ENCODE peak calls at places on chromosomes 7 and 10, in eight cellular contexts. T is body of pancreas, E is adrenal gland, L is fibroblast of lung, H is heart right ventricle, B is IMR-90, M is kidney epithelial cell, U is OCI-LY7. G is an unnamed sample. For H3K36me3, the result is how much of the 10 kb centered on the place peaks cover.

GRCh38 chr7:96093435-96093834 is 228.5 kb downstream of the SLC25A13 start:
- DNase-seq in B (peak), U (no peak), M (peak), L (peak), E (peak), H (no peak), T (no peak), G (peak)

GRCh38 chr10:112973046-112973445 is 23.0 kb downstream of the TCF7L2 start:
- DNase-seq in B (no peak), L (no peak), H (no peak), M (no peak), T (no peak), U (no peak), E (no peak), G (no peak)

GRCh38 chr7:43071604-43072003 is 40.8 kb upstream of the HECW1 start:
- DNase-seq in L (peak), U (peak), B (peak), E (no peak), M (no peak), H (no peak), T (no peak), G (no peak)

GRCh38 chr10:47361293-47361692 is 13.1 kb downstream of the RBP3 start:
- DNase-seq in T (no peak), B (peak), U (peak), L (peak), E (peak), H (peak), M (no peak), G (no peak)

GRCh38 chr7:100506356-100506930 is 22.7 kb downstream of the NYAP1 start:
- DNase-seq in E (no peak), T (no peak), L (no peak), B (no peak), U (no peak), H (no peak), M (no peak), G (no peak)

GRCh38 chr7:41451826-41452225 is 251.1 kb downstream of the INHBA start:
- DNase-seq in M (no peak), U (no peak), T (no peak), E (no peak), L (peak), B (peak), H (no peak), G (no peak)

GRCh38 chr7:133698127-133698526 is 429.0 kb upstream of the LRGUK start:
- DNase-seq in U (no peak), M (no peak), B (peak), H (no peak), E (no peak), L (peak), T (no peak), G (no peak)

GRCh38 chr7:29287366-29287765 is 92.8 kb downstream of the CHN2 start:
- DNase-seq in E (no peak), U (no peak), H (no peak), L (peak), M (peak), T (peak), B (peak), G (no peak)

GRCh38 chr7:82729172-82730030 is 285.8 kb upstream of the CACNA2D1 start:
- DNase-seq in L (peak), E (no peak), H (no peak), M (peak), T (no peak), U (peak), B (peak), G (no peak)

GRCh38 chr7:22732556-22733126 is 5.6 kb downstream of the IL6 start:
- DNase-seq in M (no peak), H (no peak), L (peak), E (no peak), T (no peak), U (peak), B (peak), G (no peak)

GRCh38 chr10:61313460-61313859 is 139.7 kb downstream of the TMEM26 start:
- DNase-seq in H (no peak), M (no peak), E (peak), T (no peak), L (peak), U (no peak), B (peak), G (no peak)

GRCh38 chr10:110802551-110803238 is 69.0 kb upstream of the PDCD4 start:
- DNase-seq in E (peak), U (peak), H (peak), L (peak), M (peak), B (peak), T (peak), G (peak)

GRCh38 chr7:107113866-107114265 is 54.9 kb upstream of the HBP1 start:
- DNase-seq in B (no peak), L (no peak), T (no peak), U (no peak), H (no peak), M (no peak), E (no peak), G (no peak)

GRCh38 chr7:73852500-73852899 is 8.5 kb upstream of the TMEM270 start:
- DNase-seq in L (no peak), H (no peak), M (no peak), T (no peak), U (no peak), E (no peak), B (no peak), G (no peak)

GRCh38 chr7:120583835-120584586 is 273.9 kb downstream of the TSPAN12 start:
- DNase-seq in H (no peak), U (no peak), M (peak), E (no peak), T (no peak), L (peak), B (peak), G (peak)

GRCh38 chr7:102093599-102094001 is 193.1 kb upstream of the SH2B2 start:
- DNase-seq in L (no peak), B (no peak), E (no peak), T (no peak), U (no peak), M (no peak), H (no peak), G (peak)

GRCh38 chr10:30784896-30785605 is 155.5 kb upstream of the LYZL2 start:
- DNase-seq in U (no peak), L (peak), M (no peak), E (peak), B (peak), T (peak), H (peak), G (no peak)

GRCh38 chr10:72084094-72084459 is 4.3 kb downstream of the SPOCK2 start:
- DNase-seq in E (peak), U (peak), T (no peak), H (no peak), L (no peak), M (no peak), B (no peak), G (no peak)

GRCh38 chr7:66877577-66878300 is 43.3 kb upstream of the TMEM248 start:
- DNase-seq in T (no peak), M (no peak), E (no peak), H (no peak), B (peak), U (peak), L (peak), G (peak)

GRCh38 chr7:76129836-76130235 is 71.9 kb upstream of the SRRM3 start:
- DNase-seq in T (no peak), H (no peak), M (no peak), L (no peak), U (no peak), E (no peak), B (no peak), G (no peak)

GRCh38 chr7:151202836-151203235 is 7.5 kb downstream of the H2BK1 start:
- DNase-seq in T (no peak), H (no peak), E (no peak), U (no peak), M (no peak), B (no peak), L (no peak), G (no peak)

GRCh38 chr10:131240691-131241090 is 70.8 kb downstream of the TCERG1L start:
- DNase-seq in E (no peak), H (no peak), L (no peak), B (no peak), M (no peak), U (no peak), T (no peak), G (no peak)

GRCh38 chr10:29736325-29737208 is 101.8 kb upstream of the SVIL start:
- DNase-seq in B (peak), H (peak), M (no peak), T (peak), U (no peak), L (peak), E (peak), G (no peak)

GRCh38 chr7:151717415-151717814 is 159.5 kb downstream of the PRKAG2 start:
- DNase-seq in U (no peak), H (no peak), L (no peak), E (no peak), M (no peak), B (no peak), T (peak), G (no peak)

GRCh38 chr7:19519443-19519977 is 189.3 kb downstream of the POLR1F start:
- DNase-seq in B (no peak), E (no peak), T (no peak), H (peak), U (no peak), L (no peak), M (no peak), G (no peak)

GRCh38 chr7:101138149-101138870 is 11.4 kb downstream of the SERPINE1 start:
- DNase-seq in H (peak), L (peak), T (peak), E (peak), M (peak), B (peak), U (peak), G (peak)

GRCh38 chr10:126504051-126504760 is 115.9 kb upstream of the ADAM12 start:
- DNase-seq in E (peak), T (peak), B (peak), M (no peak), U (peak), L (peak), H (no peak), G (peak)

GRCh38 chr10:91632671-91633550 is at the start of gene PPP1R3C:
- DNase-seq in U (no peak), B (peak), T (peak), M (peak), H (peak), L (peak), E (peak), G (peak)

GRCh38 chr7:71625534-71625933 is 493.6 kb downstream of the GALNT17 start:
- DNase-seq in T (no peak), E (no peak), M (no peak), L (no peak), U (no peak), H (no peak), B (no peak), G (no peak)

GRCh38 chr10:69685426-69685801 is 55.4 kb downstream of the FAM241B start:
- DNase-seq in M (no peak), H (no peak), L (no peak), U (no peak), B (no peak), E (no peak), T (no peak), G (no peak)

GRCh38 chr7:24381919-24382505 is 98.0 kb downstream of the NPY start:
- DNase-seq in H (no peak), M (no peak), L (peak), B (no peak), E (no peak), U (peak), T (no peak), G (no peak)

GRCh38 chr7:84294907-84295455 is 100.4 kb upstream of the SEMA3A start:
- DNase-seq in H (no peak), B (no peak), U (no peak), L (no peak), T (no peak), E (no peak), M (no peak), G (no peak)

GRCh38 chr10:62491597-62491996 is 117.4 kb downstream of the ZNF365 start:
- DNase-seq in T (no peak), M (no peak), H (no peak), E (no peak), B (no peak), U (no peak), L (no peak), G (no peak)

DNA sequence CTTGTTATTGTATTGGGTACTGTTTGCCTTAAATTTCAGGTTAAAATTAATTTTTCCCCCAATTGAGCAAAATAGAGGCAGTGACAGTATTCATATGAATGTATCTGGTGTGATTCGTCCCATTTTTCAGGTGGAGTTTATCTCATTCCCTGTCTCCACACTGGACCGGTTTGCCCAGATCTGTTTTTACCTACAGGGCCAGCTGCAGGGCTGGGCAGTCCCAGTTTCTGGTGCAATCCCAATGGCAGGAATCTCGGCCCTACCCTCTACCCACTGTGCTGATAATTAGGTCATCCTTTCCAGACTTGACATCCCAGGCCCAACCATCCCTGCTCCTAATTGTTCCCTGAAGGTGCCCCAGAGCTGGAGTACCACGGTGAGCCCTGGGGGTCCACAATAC is 49.8 kb upstream of the NFE2L3 start:
- DNase-seq in T (no peak), U (no peak), E (no peak), H (no peak), B (no peak), L (no peak), M (no peak), G (no peak)
- H3K4me3 ChIP-seq in T (no peak), U (peak), E (no peak), H (peak), B (no peak), L (no peak), M (no peak), G (no peak)

DNA sequence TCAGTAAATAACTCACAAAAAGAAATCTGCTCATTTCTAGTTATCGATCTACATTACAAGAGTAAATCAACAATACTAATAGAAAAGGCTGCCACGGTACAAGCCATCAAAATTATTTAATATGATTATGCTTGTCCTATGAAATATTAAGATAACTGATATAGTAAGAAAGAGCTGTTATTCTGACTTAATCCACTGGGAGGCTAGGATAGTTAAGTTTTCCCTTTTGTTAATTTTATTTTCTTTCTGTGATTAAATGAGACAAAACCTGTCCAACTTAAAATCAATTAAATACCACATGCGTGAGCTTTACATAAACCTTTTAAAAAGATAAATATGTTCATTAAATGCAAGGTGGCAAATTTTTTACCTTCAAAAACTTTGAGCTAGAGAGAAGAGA is 114.8 kb downstream of the LMBR1 start:
- DNase-seq in T (no peak), H (no peak), L (peak), U (no peak), B (no peak), E (no peak), M (no peak), G (no peak)
- TF ChIP-seq CTCF in T (no peak), H (no peak), L (peak), U (peak), B (peak), E (no peak), M (no peak), G (peak)

GRCh38 chr10:79293841-79294705 is 53.2 kb upstream of the PPIF start:
- DNase-seq in L (peak), T (no peak), B (peak), H (no peak), M (peak), U (no peak), E (peak), G (no peak)

GRCh38 chr10:79298403-79299244 is 48.6 kb upstream of the PPIF start:
- DNase-seq in U (no peak), M (peak), B (peak), E (peak), T (no peak), L (peak), H (no peak), G (peak)

GRCh38 chr10:79292789-79293746 is 54.2 kb upstream of the PPIF start:
- DNase-seq in U (peak), L (no peak), B (no peak), H (no peak), E (no peak), T (no peak), M (no peak), G (no peak)

GRCh38 chr10:79296431-79296830 is 50.8 kb upstream of the PPIF start:
- DNase-seq in M (no peak), L (no peak), E (no peak), H (no peak), T (no peak), U (no peak), B (no peak), G (no peak)

GRCh38 chr10:79295593-79295992 is 51.7 kb upstream of the PPIF start:
- DNase-seq in H (no peak), B (no peak), L (no peak), M (no peak), T (no peak), E (peak), U (no peak), G (no peak)
- H3K36me3 ChIP-seq in H (under half), B (half or more), L (under half), M (under half), T (under half), E (under half), U (half or more), G (half or more)

GRCh38 chr7:99380032-99380822 is 5.7 kb downstream of the ARPC1B start:
- DNase-seq in T (no peak), U (peak), L (peak), E (peak), M (no peak), H (no peak), B (peak), G (no peak)

GRCh38 chr7:99380823-99381663 is 6.5 kb downstream of the ARPC1B start:
- DNase-seq in L (no peak), B (no peak), M (no peak), H (no peak), E (peak), U (peak), T (no peak), G (no peak)

GRCh38 chr7:99381664-99382075 is 7.1 kb downstream of the ARPC1B start:
- DNase-seq in M (no peak), L (no peak), B (no peak), H (peak), E (peak), T (no peak), U (no peak), G (no peak)

GRCh38 chr7:99375070-99375807 is 709 bp downstream of the ARPC1B start:
- DNase-seq in U (peak), B (peak), E (peak), M (no peak), H (peak), L (peak), T (peak), G (no peak)

GRCh38 chr7:99379043-99379577 is 4.6 kb downstream of the ARPC1B start:
- DNase-seq in H (peak), U (peak), L (peak), M (peak), E (peak), B (peak), T (no peak), G (peak)
- H3K4me3 ChIP-seq in H (peak), U (peak), L (no peak), M (no peak), E (no peak), B (no peak), T (no peak), G (no peak)

GRCh38 chr10:115355162-115355760 is 262.1 kb downstream of the ATRNL1 start:
- DNase-seq in H (no peak), M (peak), B (peak), E (peak), T (peak), L (peak), U (peak), G (peak)
- TF ChIP-seq CTCF in H (peak), M (peak), B (peak), E (peak), T (peak), L (peak), U (peak), G (peak)

DNA sequence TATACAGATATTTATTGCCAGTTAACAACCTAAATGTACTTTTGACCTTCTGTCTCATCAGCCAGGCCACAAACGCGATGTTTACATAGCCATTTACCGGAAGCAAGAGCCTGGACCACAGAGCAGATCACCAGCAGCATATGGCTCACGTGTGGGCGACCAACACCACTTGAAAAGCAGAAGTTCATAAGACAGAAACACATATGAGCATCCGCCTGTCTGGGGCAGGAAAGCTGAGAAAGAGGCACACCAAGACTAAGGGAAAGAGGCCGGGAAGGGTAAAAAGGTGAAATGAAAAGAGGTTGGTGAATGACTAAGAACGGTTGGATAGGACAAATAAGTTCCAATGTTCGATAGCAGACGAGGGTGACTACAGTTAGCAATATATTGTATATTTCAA is 1.3 kb downstream of the ABCB1 start:
- DNase-seq in H (no peak), M (no peak), U (peak), L (no peak), E (no peak), T (no peak), B (no peak), G (no peak)
- H3K36me3 ChIP-seq in H (under half), M (under half), U (under half), L (under half), E (under half), T (under half), B (under half), G (under half)

GRCh38 chr7:129037585-129037984 is 17.3 kb downstream of the TNPO3 start:
- DNase-seq in E (no peak), T (no peak), M (no peak), U (no peak), L (no peak), H (no peak), B (no peak), G (no peak)
- H3K4me3 ChIP-seq in E (no peak), T (no peak), M (no peak), U (no peak), L (no peak), H (no peak), B (no peak), G (no peak)

DNA sequence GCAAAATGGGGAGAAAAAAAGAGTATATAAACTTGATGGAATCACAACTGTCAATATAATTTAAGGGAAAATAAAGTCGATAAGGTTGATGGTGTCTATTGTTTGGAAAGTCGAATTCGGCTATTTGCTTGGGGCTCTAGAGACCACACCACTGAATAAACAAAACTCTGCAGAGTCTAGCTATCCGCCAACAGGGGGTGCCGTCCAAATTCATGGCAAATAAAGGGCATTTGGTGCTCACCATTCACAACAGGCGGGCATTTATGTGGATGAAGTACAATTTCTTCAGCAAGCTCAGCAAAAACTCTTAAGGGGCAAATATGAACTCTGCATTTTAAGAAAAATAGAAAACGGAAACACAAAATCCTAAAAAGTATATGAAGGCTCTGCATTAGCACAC is 23.3 kb downstream of the CD36 start:
- DNase-seq in T (no peak), E (no peak), H (no peak), L (no peak), M (no peak), U (no peak), B (no peak), G (no peak)
- TF ChIP-seq CTCF in T (no peak), E (no peak), H (peak), L (peak), M (peak), U (peak), B (no peak), G (no peak)

GRCh38 chr7:157401567-157402387 is 65.0 kb downstream of the DNAJB6 start:
- DNase-seq in B (no peak), E (peak), H (no peak), L (no peak), T (no peak), M (no peak), U (no peak), G (no peak)
- H3K36me3 ChIP-seq in B (under half), E (under half), H (under half), L (under half), T (under half), M (under half), U (half or more), G (under half)

GRCh38 chr7:26992670-26993069 is 103.1 kb downstream of the HOXA1 start:
- DNase-seq in U (no peak), M (no peak), T (no peak), H (no peak), B (no peak), E (no peak), L (no peak), G (no peak)
- H3K4me3 ChIP-seq in U (no peak), M (no peak), T (no peak), H (no peak), B (no peak), E (no peak), L (no peak), G (no peak)

G was measured in BJ.